ENCODE peak calls at places on chromosome 19, in four cellular contexts. B is uterus, O is endodermal cell, A is fibroblast of lung. R is an unnamed sample.

GRCh38 chr19:41785653-41786052 is 10.7 kb upstream of the CEACAM3 start:
- DNase-seq in O (peak; percentile 88), B (no peak), A (peak; percentile 68), R (no peak)

GRCh38 chr19:1000591-1001537 is 645 bp downstream of the GRIN3B start:
- DNase-seq in B (no peak), O (peak; percentile 76), A (no peak), R (no peak)

GRCh38 chr19:38693380-38694223 is 46.2 kb downstream of the ACTN4 start:
- DNase-seq in B (no peak), O (peak; percentile 84), A (peak; percentile 59), R (no peak)

GRCh38 chr19:29971002-29971401 is 29.0 kb downstream of the URI1 start:
- DNase-seq in B (no peak), O (no peak), A (no peak), R (no peak)

GRCh38 chr19:35704218-35704617 is at the start of gene ZBTB32:
- DNase-seq in B (no peak), A (peak; percentile 47), O (peak; percentile 91), R (no peak)

GRCh38 chr19:10568444-10568825 is 344 bp downstream of the CDKN2D start:
- DNase-seq in B (no peak), A (no peak), O (peak; percentile 90), R (no peak)

GRCh38 chr19:17719730-17720486 is 628 bp downstream of the MAP1S start:
- DNase-seq in A (no peak), O (peak; percentile 63), B (no peak), R (no peak)

GRCh38 chr19:13154911-13155471 is 4.8 kb downstream of the IER2 start:
- DNase-seq in A (peak; percentile 57), O (peak; percentile 94), B (peak; percentile 74), R (peak; percentile 72)

GRCh38 chr19:41350735-41351338 is 2.9 kb downstream of the TGFB1 start:
- DNase-seq in B (no peak), O (no peak), A (no peak), R (no peak)

GRCh38 chr19:41871573-41872383 is 5.3 kb upstream of the CD79A start:
- DNase-seq in O (peak; percentile 74), B (no peak), A (no peak), R (no peak)

GRCh38 chr19:688992-689391 is 6.3 kb downstream of the PRSS57 start:
- DNase-seq in A (no peak), B (no peak), O (no peak), R (no peak)

GRCh38 chr19:10013834-10014618 is 743 bp downstream of the RDH8 start:
- DNase-seq in O (no peak), A (no peak), B (no peak), R (no peak)

GRCh38 chr19:344625-345319 is at the start of gene MIER2:
- DNase-seq in A (peak; percentile 76), O (peak; percentile 97), B (peak; percentile 75), R (peak; percentile 89)

GRCh38 chr19:46821512-46822359 is 28.9 kb downstream of the AP2S1 start:
- DNase-seq in A (no peak), B (no peak), O (peak; percentile 58), R (no peak)

GRCh38 chr19:49920624-49921363 is 8.2 kb upstream of the ATF5 start:
- DNase-seq in O (no peak), B (no peak), A (no peak), R (no peak)
- H3K4me1 ChIP-seq in O (no peaks in the 10 kb centered on the region), B (no peaks in the 10 kb centered on the region), A (peaks cover 7% of the 10 kb centered on the region), R (peaks cover 4% of the 10 kb centered on the region)

GRCh38 chr19:51807925-51808324 is 13.0 kb downstream of the FPR3 start:
- DNase-seq in O (no peak), A (no peak), B (no peak), R (no peak)

GRCh38 chr19:51809787-51810186 is 14.8 kb downstream of the FPR3 start:
- DNase-seq in A (no peak), B (no peak), O (no peak), R (peak; percentile 70)

GRCh38 chr19:51811344-51811743 is 16.4 kb downstream of the FPR3 start:
- DNase-seq in A (no peak), O (no peak), B (no peak), R (peak; percentile 78)

GRCh38 chr19:51808333-51808986 is 13.5 kb downstream of the FPR3 start:
- DNase-seq in O (no peak), A (peak; percentile 60), B (no peak), R (no peak)

GRCh38 chr19:51810228-51810627 is 15.3 kb downstream of the FPR3 start:
- DNase-seq in O (no peak), B (no peak), A (no peak), R (no peak)
- TF ChIP-seq CTCF in O (no peak), B (no peak), A (no peak), R (no peak)

DNA sequence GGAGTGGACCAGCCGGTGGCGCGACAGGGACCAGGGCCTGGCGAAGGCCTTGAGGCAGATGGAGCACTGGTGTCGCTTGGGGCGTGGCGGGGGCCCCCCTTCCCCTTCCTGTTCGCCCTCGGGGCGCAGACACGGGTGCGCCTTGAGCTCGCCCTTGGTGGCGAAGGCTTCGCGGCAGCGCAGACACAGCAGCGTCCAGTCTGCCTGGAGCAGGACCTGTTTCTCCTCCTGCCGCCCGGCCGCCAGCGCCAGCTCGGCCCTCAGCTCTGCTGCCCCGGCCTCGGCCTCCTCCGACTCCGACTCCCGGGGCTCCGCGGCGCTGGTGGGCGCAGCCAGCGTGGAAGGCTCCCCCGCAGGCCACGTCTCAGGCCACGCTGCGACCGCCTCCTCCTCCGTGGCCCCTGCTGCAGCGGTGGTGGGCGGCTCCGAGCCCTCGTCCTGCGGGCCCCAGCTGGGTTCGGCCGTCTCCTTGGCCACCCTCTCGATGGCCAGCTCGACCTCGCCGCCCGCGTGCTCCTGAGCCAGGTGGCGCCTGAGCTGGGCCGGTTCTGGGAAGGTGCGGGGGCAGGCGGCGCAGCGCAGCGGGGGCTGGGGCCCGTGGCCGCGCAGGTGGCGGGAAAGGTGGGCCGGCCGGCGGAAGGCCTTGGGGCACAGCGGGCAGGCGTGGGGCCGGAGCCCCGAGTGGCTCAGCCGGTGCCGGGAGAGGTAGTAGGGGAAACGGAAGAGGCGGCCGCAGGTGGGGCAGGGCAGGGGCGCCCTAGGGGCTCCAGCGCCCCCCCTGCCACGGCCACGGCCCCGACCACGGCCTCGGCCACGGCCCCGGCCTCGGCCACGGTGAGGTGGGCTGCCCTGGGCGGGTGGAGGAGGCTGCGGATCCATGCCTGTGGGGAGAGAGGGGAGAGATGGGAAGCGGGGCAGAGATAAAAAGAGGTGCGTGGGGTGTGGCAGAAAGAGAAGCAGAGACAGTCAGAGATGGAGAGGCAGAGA is 1.6 kb downstream of the ZNF579 start:
- DNase-seq in O (no peak), A (no peak), B (no peak), R (no peak)
- H3K4me3 ChIP-seq in O (peak overlapping the region; percentile 85), A (peak overlapping the region; percentile 85), B (no peak overlapping the region), R (no peak overlapping the region)

DNA sequence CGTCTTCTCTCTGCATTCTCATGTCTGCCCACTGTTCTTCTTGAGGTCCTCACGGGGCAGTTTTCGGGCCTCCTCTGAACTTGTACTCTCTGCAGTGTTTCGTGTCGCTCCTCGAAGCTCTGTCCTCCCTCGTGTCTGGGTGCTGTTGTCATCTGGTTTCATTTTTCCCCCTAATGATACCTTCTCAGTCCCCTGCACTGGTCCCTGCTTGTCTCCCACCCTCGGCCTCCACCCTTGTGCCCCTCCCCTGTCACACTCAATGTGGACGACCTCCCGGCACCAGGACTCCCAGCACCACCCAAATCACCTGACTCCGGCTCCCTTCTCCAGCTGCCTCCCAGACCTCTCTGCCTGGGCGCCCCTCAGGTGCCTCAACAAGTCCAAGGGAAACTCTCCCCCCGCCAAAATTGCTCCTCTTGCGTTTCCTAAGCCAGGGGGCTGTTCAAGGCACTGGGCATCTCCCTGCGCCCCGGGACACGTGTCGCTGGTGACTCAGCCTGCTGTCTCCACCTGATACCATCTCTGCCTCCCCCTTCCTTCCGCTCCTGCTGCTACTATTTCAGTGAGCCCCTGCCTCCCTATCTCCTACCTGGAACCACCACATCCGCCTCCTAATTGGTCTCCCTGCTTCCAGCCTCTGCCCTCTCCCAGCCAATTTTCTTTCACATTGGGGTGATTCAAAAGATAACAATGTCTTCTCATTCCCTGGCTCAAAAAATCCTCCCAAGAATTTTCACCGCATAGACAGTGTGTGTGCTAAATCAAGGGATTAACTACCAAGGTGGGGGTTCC is 49.5 kb downstream of the RFX2 start:
- DNase-seq in O (peak; percentile 64), B (no peak), A (no peak), R (peak; percentile 71)
- H3K4me1 ChIP-seq in O (peaks cover 3% of the 10 kb centered on the region), B (peaks cover 61% of the 10 kb centered on the region), A (peaks cover 24% of the 10 kb centered on the region), R (peaks cover 7% of the 10 kb centered on the region)

GRCh38 chr19:16325671-16326400 is 1.2 kb downstream of the KLF2 start:
- DNase-seq in O (peak; percentile 92), A (no peak), B (peak; percentile 60), R (peak; percentile 78)

GRCh38 chr19:16326401-16327130 is 1.9 kb downstream of the KLF2 start:
- DNase-seq in O (peak; percentile 74), A (no peak), B (no peak), R (no peak)

GRCh38 chr19:16324064-16324383 is 602 bp upstream of the KLF2 start:
- DNase-seq in A (no peak), B (no peak), O (no peak), R (no peak)

GRCh38 chr19:16324384-16325160 is at the start of gene KLF2:
- DNase-seq in A (peak; percentile 93), B (peak; percentile 93), O (peak; percentile 89), R (peak; percentile 89)

GRCh38 chr19:16325161-16325527 is 518 bp downstream of the KLF2 start:
- DNase-seq in A (no peak), B (no peak), O (peak; percentile 81), R (peak; percentile 77)
- TF ChIP-seq CTCF in A (no peak), B (no peak), O (peak; percentile 43), R (no peak)